ENCODE peak calls at places on chromosomes 1 and 21, in five cellular contexts. One of them, this sample, is unnamed. For H3K4me1, the result is how much of the 10 kb centered on the place peaks cover.

GRCh38 chr1:231612393-231613089 is 14.0 kb upstream of the DISC1 start:
- DNase-seq in psoas muscle: no peak
- DNase-seq in A549: no peak
- DNase-seq in hepatocyte: no peak
- DNase-seq in PC-3: no peak
- DNase-seq in this sample: no peak

GRCh38 chr1:16921391-16922185 is at the start of gene CROCC:
- DNase-seq in psoas muscle: peak
- DNase-seq in A549: no peak
- DNase-seq in hepatocyte: peak
- DNase-seq in PC-3: no peak
- DNase-seq in this sample: no peak

GRCh38 chr1:248751635-248752034 is 3.9 kb downstream of the LYPD8 start:
- DNase-seq in psoas muscle: no peak
- DNase-seq in A549: no peak
- DNase-seq in hepatocyte: no peak
- DNase-seq in PC-3: no peak
- DNase-seq in this sample: no peak

GRCh38 chr21:37642493-37642892 is 273.8 kb downstream of the KCNJ6 start:
- DNase-seq in psoas muscle: no peak
- DNase-seq in A549: peak
- DNase-seq in hepatocyte: peak
- DNase-seq in PC-3: peak
- DNase-seq in this sample: peak

GRCh38 chr1:5688479-5689077 is 303.6 kb downstream of the NPHP4 start:
- DNase-seq in psoas muscle: no peak
- DNase-seq in A549: no peak
- DNase-seq in hepatocyte: peak
- DNase-seq in PC-3: peak
- DNase-seq in this sample: no peak

GRCh38 chr1:16168622-16169021 is 12.8 kb upstream of the EPHA2 start:
- DNase-seq in psoas muscle: no peak
- DNase-seq in A549: no peak
- DNase-seq in hepatocyte: no peak
- DNase-seq in PC-3: peak
- DNase-seq in this sample: no peak

GRCh38 chr1:163570061-163570460 is 248.3 kb downstream of the NUF2 start:
- DNase-seq in psoas muscle: no peak
- DNase-seq in A549: no peak
- DNase-seq in hepatocyte: no peak
- DNase-seq in PC-3: no peak
- DNase-seq in this sample: no peak

GRCh38 chr1:58089898-58090535 is 456.5 kb downstream of the OMA1 start:
- DNase-seq in psoas muscle: no peak
- DNase-seq in A549: no peak
- DNase-seq in hepatocyte: no peak
- DNase-seq in PC-3: no peak
- DNase-seq in this sample: no peak

GRCh38 chr1:158496379-158496778 is 24.4 kb downstream of the OR10R2 start:
- DNase-seq in psoas muscle: no peak
- DNase-seq in A549: peak
- DNase-seq in hepatocyte: peak
- DNase-seq in PC-3: peak
- DNase-seq in this sample: peak

GRCh38 chr1:14263207-14263606 is 335.3 kb upstream of the KAZN start:
- DNase-seq in psoas muscle: no peak
- DNase-seq in A549: no peak
- DNase-seq in hepatocyte: no peak
- DNase-seq in PC-3: no peak
- DNase-seq in this sample: no peak

GRCh38 chr1:186865861-186866260 is 37.1 kb downstream of the PLA2G4A start:
- DNase-seq in psoas muscle: no peak
- DNase-seq in A549: no peak
- DNase-seq in hepatocyte: no peak
- DNase-seq in PC-3: no peak
- DNase-seq in this sample: no peak

GRCh38 chr1:40313329-40313957 is 3.6 kb downstream of the COL9A2 start:
- DNase-seq in psoas muscle: no peak
- DNase-seq in A549: no peak
- DNase-seq in hepatocyte: no peak
- DNase-seq in PC-3: no peak
- DNase-seq in this sample: no peak
- H3K4me1 ChIP-seq in psoas muscle: under half
- H3K4me1 ChIP-seq in A549: under half
- H3K4me1 ChIP-seq in hepatocyte: under half
- H3K4me1 ChIP-seq in PC-3: under half
- H3K4me1 ChIP-seq in this sample: under half

DNA sequence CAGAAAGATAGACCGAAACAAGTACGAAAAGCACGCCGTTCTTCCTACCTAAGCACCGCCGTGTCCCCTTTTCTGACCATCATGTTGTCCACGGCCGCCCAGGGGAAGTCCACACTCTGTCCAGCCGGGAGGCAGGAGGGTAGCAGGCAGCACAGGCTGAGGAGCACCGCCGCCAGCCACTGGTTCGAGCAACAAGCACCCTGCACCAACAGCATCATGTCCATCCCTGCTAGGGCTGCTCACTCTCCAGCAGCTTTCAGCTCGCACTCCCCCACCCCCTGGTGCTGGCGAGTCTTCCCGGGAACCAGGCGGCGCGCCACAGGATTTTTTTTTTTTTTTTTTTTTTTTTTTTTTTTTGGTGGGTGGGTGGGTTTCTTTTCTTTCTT is at the start of gene NEGR1:
- DNase-seq in psoas muscle: peak
- DNase-seq in A549: no peak
- DNase-seq in hepatocyte: peak
- DNase-seq in PC-3: peak
- DNase-seq in this sample: peak
- H3K4me1 ChIP-seq in psoas muscle: under half
- H3K4me1 ChIP-seq in A549: under half
- H3K4me1 ChIP-seq in hepatocyte: under half
- H3K4me1 ChIP-seq in PC-3: under half
- H3K4me1 ChIP-seq in this sample: under half

GRCh38 chr1:155979525-155980343 is 1.4 kb upstream of the ARHGEF2 start:
- DNase-seq in psoas muscle: no peak
- DNase-seq in A549: no peak
- DNase-seq in hepatocyte: no peak
- DNase-seq in PC-3: no peak
- DNase-seq in this sample: peak

GRCh38 chr1:155978973-155979429 is 654 bp upstream of the ARHGEF2 start:
- DNase-seq in psoas muscle: no peak
- DNase-seq in A549: no peak
- DNase-seq in hepatocyte: no peak
- DNase-seq in PC-3: no peak
- DNase-seq in this sample: peak

GRCh38 chr1:155976913-155977606 is 1.3 kb downstream of the ARHGEF2 start:
- DNase-seq in psoas muscle: no peak
- DNase-seq in A549: no peak
- DNase-seq in hepatocyte: no peak
- DNase-seq in PC-3: peak
- DNase-seq in this sample: peak

GRCh38 chr1:155977607-155978324 is 581 bp downstream of the ARHGEF2 start:
- DNase-seq in psoas muscle: peak
- DNase-seq in A549: peak
- DNase-seq in hepatocyte: peak
- DNase-seq in PC-3: peak
- DNase-seq in this sample: peak

GRCh38 chr1:155978325-155978972 is at the start of gene ARHGEF2:
- DNase-seq in psoas muscle: peak
- DNase-seq in A549: peak
- DNase-seq in hepatocyte: peak
- DNase-seq in PC-3: peak
- DNase-seq in this sample: peak
- H3K4me1 ChIP-seq in psoas muscle: half or more
- H3K4me1 ChIP-seq in A549: half or more
- H3K4me1 ChIP-seq in hepatocyte: half or more
- H3K4me1 ChIP-seq in PC-3: half or more
- H3K4me1 ChIP-seq in this sample: half or more

GRCh38 chr1:211332839-211333238 is 6.2 kb downstream of the TRAF5 start:
- DNase-seq in psoas muscle: no peak
- DNase-seq in A549: no peak
- DNase-seq in hepatocyte: no peak
- DNase-seq in PC-3: no peak
- DNase-seq in this sample: no peak

GRCh38 chr1:211331011-211331709 is 4.5 kb downstream of the TRAF5 start:
- DNase-seq in psoas muscle: no peak
- DNase-seq in A549: no peak
- DNase-seq in hepatocyte: no peak
- DNase-seq in PC-3: peak
- DNase-seq in this sample: peak

GRCh38 chr1:211330282-211330936 is 3.8 kb downstream of the TRAF5 start:
- DNase-seq in psoas muscle: no peak
- DNase-seq in A549: no peak
- DNase-seq in hepatocyte: no peak
- DNase-seq in PC-3: no peak
- DNase-seq in this sample: no peak

GRCh38 chr1:211333906-211334305 is 7.3 kb downstream of the TRAF5 start:
- DNase-seq in psoas muscle: no peak
- DNase-seq in A549: no peak
- DNase-seq in hepatocyte: no peak
- DNase-seq in PC-3: no peak
- DNase-seq in this sample: no peak

DNA sequence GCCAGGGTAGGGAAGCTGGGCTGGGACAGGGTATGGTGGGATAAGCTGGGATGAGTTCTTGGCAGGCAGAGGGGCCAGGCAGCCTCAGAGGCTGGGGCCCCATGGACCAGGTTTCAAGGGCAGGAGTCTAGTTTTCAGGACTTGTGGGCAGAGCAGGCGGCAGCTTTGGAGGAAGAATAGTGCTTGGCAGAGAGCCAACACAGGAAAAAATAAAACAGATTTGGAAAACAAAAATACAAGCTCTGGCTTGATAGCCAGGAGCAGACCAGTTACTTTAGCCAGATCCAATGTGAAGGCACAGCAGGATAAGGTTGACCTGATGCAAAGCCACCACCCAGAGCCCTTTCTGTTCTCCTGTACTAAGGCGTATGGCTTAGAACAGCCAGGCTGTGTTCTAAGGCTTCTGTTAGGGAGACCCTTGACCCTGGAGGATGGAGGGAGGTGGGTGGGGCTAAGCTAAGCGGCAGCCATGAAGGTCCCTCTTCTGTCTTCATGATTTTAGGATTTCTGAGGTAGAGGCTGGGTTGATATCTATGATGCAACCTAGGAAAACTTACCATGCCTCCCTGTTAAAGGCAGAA is 5.5 kb downstream of the TRAF5 start:
- DNase-seq in psoas muscle: no peak
- DNase-seq in A549: no peak
- DNase-seq in hepatocyte: no peak
- DNase-seq in PC-3: no peak
- DNase-seq in this sample: no peak
- H3K4me1 ChIP-seq in psoas muscle: under half
- H3K4me1 ChIP-seq in A549: under half
- H3K4me1 ChIP-seq in hepatocyte: under half
- H3K4me1 ChIP-seq in PC-3: under half
- H3K4me1 ChIP-seq in this sample: under half

DNA sequence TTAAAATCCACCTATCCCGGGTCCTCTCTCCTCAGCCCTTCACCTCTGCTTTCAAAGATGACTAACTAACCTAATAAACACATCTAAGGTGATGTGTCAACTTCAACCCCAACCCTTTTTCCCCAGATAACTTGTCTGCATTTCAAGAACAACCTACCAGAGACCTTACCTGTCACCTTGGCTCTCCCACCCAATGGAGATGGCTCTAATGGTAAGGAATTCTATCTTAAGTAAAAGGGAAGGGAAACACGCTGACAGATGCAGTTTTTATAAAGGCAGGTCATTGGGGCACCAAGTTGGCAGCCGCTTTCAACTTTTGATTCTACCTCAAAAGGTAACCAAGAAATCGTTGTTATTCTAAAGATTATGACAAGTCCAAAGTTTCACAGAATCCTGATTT is 37.6 kb downstream of the MRPL39 start:
- DNase-seq in psoas muscle: no peak
- DNase-seq in A549: no peak
- DNase-seq in hepatocyte: no peak
- DNase-seq in PC-3: no peak
- DNase-seq in this sample: no peak
- H3K4me1 ChIP-seq in psoas muscle: under half
- H3K4me1 ChIP-seq in A549: under half
- H3K4me1 ChIP-seq in hepatocyte: under half
- H3K4me1 ChIP-seq in PC-3: under half
- H3K4me1 ChIP-seq in this sample: under half

GRCh38 chr1:24387636-24388035 is 25.9 kb downstream of the STPG1 start:
- DNase-seq in psoas muscle: no peak
- DNase-seq in A549: no peak
- DNase-seq in hepatocyte: no peak
- DNase-seq in PC-3: no peak
- DNase-seq in this sample: no peak
- H3K4me1 ChIP-seq in psoas muscle: under half
- H3K4me1 ChIP-seq in A549: under half
- H3K4me1 ChIP-seq in hepatocyte: under half
- H3K4me1 ChIP-seq in PC-3: under half
- H3K4me1 ChIP-seq in this sample: under half

GRCh38 chr1:55530749-55531478 is 315.8 kb upstream of the USP24 start:
- DNase-seq in psoas muscle: no peak
- DNase-seq in A549: no peak
- DNase-seq in hepatocyte: peak
- DNase-seq in PC-3: no peak
- DNase-seq in this sample: no peak

GRCh38 chr1:55536466-55536865 is 321.3 kb upstream of the USP24 start:
- DNase-seq in psoas muscle: no peak
- DNase-seq in A549: no peak
- DNase-seq in hepatocyte: no peak
- DNase-seq in PC-3: no peak
- DNase-seq in this sample: no peak

GRCh38 chr1:55535724-55536262 is 320.6 kb upstream of the USP24 start:
- DNase-seq in psoas muscle: no peak
- DNase-seq in A549: no peak
- DNase-seq in hepatocyte: no peak
- DNase-seq in PC-3: no peak
- DNase-seq in this sample: no peak

GRCh38 chr1:55531644-55532043 is 316.5 kb upstream of the USP24 start:
- DNase-seq in psoas muscle: no peak
- DNase-seq in A549: no peak
- DNase-seq in hepatocyte: no peak
- DNase-seq in PC-3: no peak
- DNase-seq in this sample: no peak

DNA sequence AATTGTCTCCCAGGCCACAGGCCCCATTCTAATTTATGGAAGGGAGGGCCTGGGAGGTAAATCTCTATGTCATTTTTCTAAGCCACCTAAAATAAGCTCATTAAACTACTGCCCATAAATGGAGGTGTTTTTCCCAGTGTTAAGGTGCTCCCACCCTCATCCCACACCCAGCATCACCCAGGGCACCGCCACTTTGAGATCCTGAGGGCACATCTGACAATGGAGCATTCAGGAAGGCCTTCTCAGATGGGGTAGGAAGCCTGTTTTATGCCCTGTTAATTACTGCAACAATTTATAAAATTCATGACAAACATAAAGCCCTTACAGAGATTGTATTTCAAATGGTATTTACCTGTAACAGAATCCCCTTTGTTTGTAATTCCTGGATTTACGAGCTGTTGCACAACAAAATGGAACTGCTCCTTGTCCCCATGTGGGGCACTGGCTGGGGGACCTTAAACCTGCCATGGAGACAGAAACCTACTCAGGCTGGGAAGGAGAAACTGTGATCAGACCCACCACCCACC is 319.5 kb upstream of the USP24 start:
- DNase-seq in psoas muscle: no peak
- DNase-seq in A549: no peak
- DNase-seq in hepatocyte: no peak
- DNase-seq in PC-3: peak
- DNase-seq in this sample: no peak
- H3K4me1 ChIP-seq in psoas muscle: under half
- H3K4me1 ChIP-seq in A549: under half
- H3K4me1 ChIP-seq in hepatocyte: under half
- H3K4me1 ChIP-seq in PC-3: under half
- H3K4me1 ChIP-seq in this sample: under half